ENCODE peak calls at places on chromosomes 12 and 14, in six cellular contexts. G is CD8-positive, alpha-beta T cell; N is lung; J is heart right ventricle; K is neural progenitor cell; R is BE2C. A is an unnamed sample. For H3K4me1 and H3K36me3, the result is how much of the 10 kb centered on the place peaks cover.

GRCh38 chr14:63204407-63205280 is at the start of gene RHOJ:
- DNase-seq in G (no peak), N (no peak), J (peak), K (peak), R (no peak), A (no peak)

GRCh38 chr14:70845601-70846000 is 36.3 kb upstream of the MAP3K9 start:
- DNase-seq in G (no peak), N (no peak), J (no peak), K (no peak), R (no peak), A (no peak)

GRCh38 chr14:94153750-94154350 is 20.3 kb upstream of the PPP4R4 start:
- DNase-seq in G (no peak), N (no peak), J (no peak), K (no peak), R (no peak), A (no peak)

GRCh38 chr14:99475179-99475578 is 5.5 kb downstream of the SETD3 start:
- DNase-seq in G (no peak), N (no peak), J (peak), K (no peak), R (no peak), A (no peak)

GRCh38 chr12:56234746-56235436 is 5.0 kb downstream of the SLC39A5 start:
- DNase-seq in G (no peak), N (no peak), J (no peak), K (no peak), R (no peak), A (no peak)

GRCh38 chr12:132284071-132284492 is 45.3 kb downstream of the GALNT9 start:
- DNase-seq in G (no peak), N (no peak), J (no peak), K (no peak), R (no peak), A (peak)

GRCh38 chr12:130627175-130627574 is 88.9 kb downstream of the RIMBP2 start:
- DNase-seq in G (no peak), N (no peak), J (no peak), K (no peak), R (no peak), A (no peak)

GRCh38 chr12:12606793-12607589 is 4.7 kb upstream of the CREBL2 start:
- DNase-seq in G (no peak), N (no peak), J (no peak), K (no peak), R (no peak), A (no peak)

GRCh38 chr12:124695861-124696260 is 128.4 kb upstream of the NCOR2 start:
- DNase-seq in G (no peak), N (no peak), J (peak), K (peak), R (no peak), A (no peak)

GRCh38 chr12:339557-340195 is 49.4 kb downstream of the KDM5A start:
- DNase-seq in G (no peak), N (no peak), J (no peak), K (no peak), R (no peak), A (no peak)

GRCh38 chr12:97545804-97546203 is 83.2 kb downstream of the RMST start:
- DNase-seq in G (no peak), N (no peak), J (no peak), K (no peak), R (no peak), A (no peak)

GRCh38 chr14:69345402-69345801 is 52.7 kb downstream of the ERH start:
- DNase-seq in G (no peak), N (no peak), J (no peak), K (peak), R (no peak), A (no peak)

GRCh38 chr12:113735146-113735545 is 231.0 kb downstream of the RBM19 start:
- DNase-seq in G (no peak), N (no peak), J (no peak), K (peak), R (no peak), A (no peak)

GRCh38 chr14:63717704-63718103 is 10.2 kb downstream of the SGPP1 start:
- DNase-seq in G (no peak), N (no peak), J (no peak), K (peak), R (no peak), A (no peak)

GRCh38 chr12:31928246-31929139 is 30.7 kb upstream of the RESF1 start:
- DNase-seq in G (peak), N (no peak), J (no peak), K (no peak), R (no peak), A (no peak)

GRCh38 chr14:91406451-91406850 is 11.2 kb downstream of the CCDC88C start:
- DNase-seq in G (no peak), N (no peak), J (no peak), K (no peak), R (no peak), A (no peak)

GRCh38 chr12:87518508-87518907 is 510.7 kb downstream of the C12orf50 start:
- DNase-seq in G (no peak), N (no peak), J (no peak), K (no peak), R (no peak), A (no peak)

GRCh38 chr14:104277416-104278213 is 139.2 kb downstream of the KIF26A start:
- DNase-seq in G (no peak), N (no peak), J (no peak), K (no peak), R (peak), A (no peak)

GRCh38 chr12:68623059-68623458 is 12.4 kb downstream of the RAP1B start:
- DNase-seq in G (no peak), N (no peak), J (no peak), K (no peak), R (no peak), A (no peak)

GRCh38 chr12:23600936-23601335 is 348.5 kb downstream of the SOX5 start:
- DNase-seq in G (no peak), N (no peak), J (no peak), K (no peak), R (no peak), A (no peak)

GRCh38 chr12:108804361-108804949 is 52.9 kb downstream of the SSH1 start:
- DNase-seq in G (no peak), N (no peak), J (peak), K (peak), R (peak), A (peak)

GRCh38 chr14:65949711-65950516 is 536.3 kb upstream of the CCDC196 start:
- DNase-seq in G (peak), N (peak), J (peak), K (no peak), R (peak), A (no peak)

GRCh38 chr12:131716282-131716681 is 5.4 kb downstream of the SFSWAP start:
- DNase-seq in G (no peak), N (no peak), J (no peak), K (no peak), R (no peak), A (no peak)

GRCh38 chr12:94516985-94517384 is 57.3 kb upstream of the CEP83 start:
- DNase-seq in G (no peak), N (no peak), J (no peak), K (no peak), R (no peak), A (no peak)

GRCh38 chr12:72271741-72272661 is at the start of gene TRHDE:
- DNase-seq in G (no peak), N (no peak), J (peak), K (peak), R (peak), A (no peak)

GRCh38 chr12:48998497-48999353 is 450 bp downstream of the DDN start:
- DNase-seq in G (no peak), N (no peak), J (no peak), K (peak), R (no peak), A (peak)

GRCh38 chr14:50937325-50937724 is 7.0 kb downstream of the PYGL start:
- DNase-seq in G (no peak), N (no peak), J (no peak), K (no peak), R (no peak), A (no peak)

GRCh38 chr14:54200726-54201125 is 196.1 kb upstream of the CDKN3 start:
- DNase-seq in G (no peak), N (no peak), J (no peak), K (no peak), R (no peak), A (no peak)

GRCh38 chr12:66319266-66319954 is 17.1 kb downstream of the HELB start:
- DNase-seq in G (no peak), N (no peak), J (no peak), K (no peak), R (no peak), A (no peak)

GRCh38 chr12:112978163-112979081 is at the start of gene OAS2:
- DNase-seq in G (peak), N (peak), J (peak), K (peak), R (no peak), A (peak)

GRCh38 chr12:24133385-24133784 is 183.9 kb upstream of the SOX5 start:
- DNase-seq in G (no peak), N (no peak), J (no peak), K (peak), R (no peak), A (no peak)

GRCh38 chr12:4775936-4776335 is 55.7 kb downstream of the GALNT8 start:
- DNase-seq in G (no peak), N (no peak), J (no peak), K (no peak), R (no peak), A (no peak)

GRCh38 chr12:105106621-105107020 is 910 bp upstream of the WASHC4 start:
- DNase-seq in G (no peak), N (no peak), J (no peak), K (no peak), R (no peak), A (no peak)

DNA sequence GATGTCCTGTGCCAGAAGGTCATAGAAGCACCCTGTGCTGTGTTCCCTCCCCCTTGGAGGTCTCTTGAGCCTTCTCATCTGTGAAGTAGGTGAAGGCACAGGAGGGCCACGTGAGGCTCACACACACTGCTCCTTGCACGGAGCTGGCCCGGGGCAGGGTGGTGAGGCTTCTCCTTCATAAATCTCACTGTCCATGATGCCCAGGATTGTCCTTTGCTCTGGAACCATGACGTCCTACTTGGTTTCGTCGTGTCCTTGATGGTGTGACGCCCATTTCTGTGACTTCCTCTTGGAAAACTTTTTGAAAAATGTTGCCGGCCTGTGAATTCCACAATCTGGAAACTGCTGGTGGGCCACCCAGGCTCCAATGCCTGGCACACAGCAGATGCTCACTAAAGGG is 34.4 kb downstream of the SH2B3 start:
- DNase-seq in G (no peak), N (no peak), J (no peak), K (no peak), R (no peak), A (no peak)
- H3K4me1 ChIP-seq in G (half or more), N (under half), J (half or more), K (under half), R (under half), A (under half)

GRCh38 chr14:57295261-57295660 is 26.5 kb downstream of the AP5M1 start:
- DNase-seq in G (no peak), N (no peak), J (no peak), K (no peak), R (no peak), A (no peak)
- TF ChIP-seq CTCF in G (no peak), N (no peak), J (no peak), K (no peak), R (no peak), A (no peak)

GRCh38 chr12:121346747-121347146 is 5.5 kb downstream of the ANAPC5 start:
- DNase-seq in G (no peak), N (no peak), J (no peak), K (no peak), R (no peak), A (no peak)

GRCh38 chr12:121344506-121344905 is 7.7 kb downstream of the ANAPC5 start:
- DNase-seq in G (no peak), N (no peak), J (no peak), K (no peak), R (no peak), A (no peak)

GRCh38 chr12:121345151-121345810 is 6.9 kb downstream of the ANAPC5 start:
- DNase-seq in G (no peak), N (no peak), J (no peak), K (no peak), R (no peak), A (no peak)
- H3K36me3 ChIP-seq in G (under half), N (under half), J (under half), K (under half), R (half or more), A (under half)

DNA sequence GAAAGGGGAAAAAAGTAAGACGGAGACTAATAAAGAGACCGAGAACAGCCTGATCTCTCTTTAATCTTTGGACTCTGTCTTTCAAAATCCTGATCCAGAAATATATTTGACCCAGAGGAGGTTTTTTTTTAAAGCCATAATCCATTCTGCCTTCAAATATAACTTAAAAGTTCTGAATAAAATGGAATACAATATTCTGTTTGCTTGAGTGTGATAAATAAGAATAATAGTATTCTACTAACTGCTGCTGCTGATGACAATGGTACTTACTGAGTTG is 1196.0 kb downstream of the GALC start:
- DNase-seq in G (no peak), N (no peak), J (no peak), K (no peak), R (no peak), A (no peak)
- H3K4me1 ChIP-seq in G (under half), N (under half), J (under half), K (under half), R (under half), A (under half)

GRCh38 chr14:28613526-28613925 is 153.1 kb upstream of the FOXG1 start:
- DNase-seq in G (no peak), N (no peak), J (no peak), K (no peak), R (no peak), A (no peak)

GRCh38 chr14:28612414-28612813 is 154.2 kb upstream of the FOXG1 start:
- DNase-seq in G (no peak), N (no peak), J (no peak), K (no peak), R (no peak), A (no peak)

GRCh38 chr14:28608438-28608837 is 158.1 kb upstream of the FOXG1 start:
- DNase-seq in G (no peak), N (no peak), J (no peak), K (no peak), R (no peak), A (no peak)

GRCh38 chr14:28603606-28604005 is 163.0 kb upstream of the FOXG1 start:
- DNase-seq in G (no peak), N (no peak), J (no peak), K (no peak), R (no peak), A (no peak)

GRCh38 chr14:28609228-28609828 is 157.3 kb upstream of the FOXG1 start:
- DNase-seq in G (no peak), N (no peak), J (peak), K (peak), R (peak), A (peak)
- TF ChIP-seq CTCF in G (no peak), N (no peak), J (peak), K (peak), R (peak), A (peak)

GRCh38 chr12:64473176-64473575 is 21.3 kb downstream of the TBK1 start:
- DNase-seq in G (no peak), N (no peak), J (no peak), K (no peak), R (no peak), A (no peak)
- H3K36me3 ChIP-seq in G (under half), N (under half), J (under half), K (under half), R (half or more), A (under half)

GRCh38 chr12:10607885-10608458 is 5.4 kb downstream of the MAGOHB start:
- DNase-seq in G (no peak), N (no peak), J (no peak), K (no peak), R (peak), A (no peak)
- H3K4me1 ChIP-seq in G (under half), N (under half), J (under half), K (under half), R (under half), A (under half)

GRCh38 chr12:20309504-20310148 is 58.7 kb upstream of the PDE3A start:
- DNase-seq in G (no peak), N (no peak), J (peak), K (no peak), R (no peak), A (no peak)

GRCh38 chr12:20300457-20300856 is 67.9 kb upstream of the PDE3A start:
- DNase-seq in G (no peak), N (no peak), J (no peak), K (no peak), R (no peak), A (no peak)

GRCh38 chr12:20305470-20305869 is 62.9 kb upstream of the PDE3A start:
- DNase-seq in G (no peak), N (no peak), J (no peak), K (no peak), R (no peak), A (no peak)
- TF ChIP-seq CTCF in G (no peak), N (no peak), J (no peak), K (no peak), R (no peak), A (no peak)